ENCODE peak calls at places on chromosomes 4 and X, in eight cellular contexts. One of them, this sample, is unnamed.

GRCh38 chr4:118762753-118763477 is 73.0 kb downstream of the SEC24D start:
- DNase-seq in tibial nerve: no peak
- DNase-seq in transverse colon: no peak
- DNase-seq in stomach: no peak
- DNase-seq in upper lobe of left lung: no peak
- DNase-seq in SK-N-SH: no peak
- DNase-seq in A549: no peak
- DNase-seq in suprapubic skin: no peak
- DNase-seq in this sample: no peak

GRCh38 chr4:150140774-150141400 is 62.6 kb downstream of the DCLK2 start:
- DNase-seq in tibial nerve: no peak
- DNase-seq in transverse colon: no peak
- DNase-seq in stomach: no peak
- DNase-seq in upper lobe of left lung: no peak
- DNase-seq in SK-N-SH: no peak
- DNase-seq in A549: peak
- DNase-seq in suprapubic skin: no peak
- DNase-seq in this sample: no peak

GRCh38 chrX:154516655-154517100 is 646 bp upstream of the FAM3A start:
- DNase-seq in tibial nerve: no peak
- DNase-seq in transverse colon: no peak
- DNase-seq in stomach: no peak
- DNase-seq in upper lobe of left lung: no peak
- DNase-seq in SK-N-SH: no peak
- DNase-seq in A549: no peak
- DNase-seq in suprapubic skin: no peak
- DNase-seq in this sample: peak

GRCh38 chrX:46327229-46328081 is 217.8 kb downstream of the ZNF674 start:
- DNase-seq in tibial nerve: no peak
- DNase-seq in transverse colon: peak
- DNase-seq in stomach: peak
- DNase-seq in upper lobe of left lung: peak
- DNase-seq in SK-N-SH: no peak
- DNase-seq in A549: peak
- DNase-seq in suprapubic skin: no peak
- DNase-seq in this sample: no peak

GRCh38 chrX:74420194-74421035 is 878 bp upstream of the SLC16A2 start:
- DNase-seq in tibial nerve: peak
- DNase-seq in transverse colon: peak
- DNase-seq in stomach: peak
- DNase-seq in upper lobe of left lung: peak
- DNase-seq in SK-N-SH: peak
- DNase-seq in A549: peak
- DNase-seq in suprapubic skin: peak
- DNase-seq in this sample: peak

GRCh38 chr4:161419822-161420221 is 744.0 kb downstream of the FSTL5 start:
- DNase-seq in tibial nerve: no peak
- DNase-seq in transverse colon: no peak
- DNase-seq in stomach: no peak
- DNase-seq in upper lobe of left lung: no peak
- DNase-seq in SK-N-SH: peak
- DNase-seq in A549: peak
- DNase-seq in suprapubic skin: no peak
- DNase-seq in this sample: no peak

GRCh38 chr4:16692021-16692420 is 206.4 kb downstream of the LDB2 start:
- DNase-seq in tibial nerve: no peak
- DNase-seq in transverse colon: no peak
- DNase-seq in stomach: no peak
- DNase-seq in upper lobe of left lung: no peak
- DNase-seq in SK-N-SH: no peak
- DNase-seq in A549: no peak
- DNase-seq in suprapubic skin: no peak
- DNase-seq in this sample: no peak

GRCh38 chr4:94635172-94635571 is 122.6 kb upstream of the BMPR1B start:
- DNase-seq in tibial nerve: no peak
- DNase-seq in transverse colon: no peak
- DNase-seq in stomach: no peak
- DNase-seq in upper lobe of left lung: no peak
- DNase-seq in SK-N-SH: no peak
- DNase-seq in A549: no peak
- DNase-seq in suprapubic skin: no peak
- DNase-seq in this sample: no peak

GRCh38 chr4:106208481-106209460 is 107.2 kb downstream of the TBCK start:
- DNase-seq in tibial nerve: no peak
- DNase-seq in transverse colon: no peak
- DNase-seq in stomach: no peak
- DNase-seq in upper lobe of left lung: no peak
- DNase-seq in SK-N-SH: no peak
- DNase-seq in A549: no peak
- DNase-seq in suprapubic skin: no peak
- DNase-seq in this sample: no peak

DNA sequence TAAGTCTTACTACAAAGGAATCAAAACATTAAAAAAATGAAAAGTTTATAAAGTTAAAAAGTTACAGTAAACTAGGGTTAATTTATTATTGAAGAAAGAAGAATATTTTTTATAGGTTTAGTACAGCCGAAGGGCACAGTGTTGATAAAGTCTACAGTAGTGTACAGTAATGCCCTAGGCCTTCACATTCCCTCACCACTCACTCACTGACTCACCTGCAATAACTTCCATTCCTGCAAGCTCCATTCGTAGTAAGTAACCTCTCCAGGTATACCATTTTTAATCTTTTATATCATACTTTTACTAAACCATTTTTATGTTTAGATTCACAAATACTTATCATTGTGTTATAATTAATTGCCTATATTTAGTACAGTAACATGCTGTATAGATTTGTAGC is 307.5 kb upstream of the FAM241A start:
- DNase-seq in tibial nerve: no peak
- DNase-seq in transverse colon: no peak
- DNase-seq in stomach: no peak
- DNase-seq in upper lobe of left lung: no peak
- DNase-seq in SK-N-SH: no peak
- DNase-seq in A549: no peak
- DNase-seq in suprapubic skin: no peak
- DNase-seq in this sample: no peak
- TF ChIP-seq EP300 in tibial nerve: no peak
- TF ChIP-seq EP300 in transverse colon: no peak
- TF ChIP-seq EP300 in stomach: no peak
- TF ChIP-seq EP300 in upper lobe of left lung: no peak
- TF ChIP-seq EP300 in SK-N-SH: no peak
- TF ChIP-seq EP300 in A549: no peak
- TF ChIP-seq EP300 in suprapubic skin: no peak
- TF ChIP-seq EP300 in this sample: no peak

DNA sequence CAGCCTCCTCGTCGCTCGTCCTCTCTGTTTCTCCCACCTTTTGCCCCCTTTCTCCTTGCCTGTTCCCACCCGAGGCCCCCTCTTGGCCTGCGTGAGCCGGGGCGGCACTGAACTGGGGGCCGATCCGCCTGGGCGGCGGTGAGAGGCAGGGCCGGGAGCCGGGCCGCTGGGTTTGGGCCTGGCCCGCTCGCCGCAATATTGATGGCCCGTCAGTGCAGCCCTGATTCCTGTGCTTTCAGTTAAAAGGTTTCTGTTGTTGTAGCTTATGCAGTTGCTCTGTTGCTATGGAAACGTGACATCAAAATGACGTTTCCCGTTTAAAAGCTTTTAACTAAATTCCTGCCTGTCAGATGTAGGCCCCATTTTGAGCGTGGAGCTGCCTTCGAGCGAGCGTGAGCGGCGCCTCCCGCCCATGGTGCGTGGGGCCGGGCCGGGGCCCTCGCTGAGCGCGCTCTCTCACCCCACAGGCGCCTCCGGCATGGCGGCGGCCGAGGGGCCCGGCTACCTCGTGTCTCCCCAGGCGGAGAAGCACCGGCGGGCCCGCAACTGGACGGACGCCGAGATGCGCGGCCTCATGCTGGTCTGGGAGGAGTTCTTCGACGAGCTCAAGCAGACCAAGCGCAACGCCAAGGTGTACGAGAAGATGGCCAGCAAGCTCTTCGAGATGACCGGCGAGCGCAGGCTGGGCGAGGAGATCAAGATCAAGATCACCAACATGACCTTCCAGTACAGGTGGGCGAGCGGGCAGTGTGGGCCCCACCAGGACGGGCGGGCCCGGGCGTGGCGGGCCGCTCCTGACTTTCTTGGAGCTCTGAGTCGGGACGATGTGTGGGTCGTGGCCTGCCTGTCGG is at the start of gene MSANTD1:
- DNase-seq in tibial nerve: no peak
- DNase-seq in transverse colon: no peak
- DNase-seq in stomach: no peak
- DNase-seq in upper lobe of left lung: no peak
- DNase-seq in SK-N-SH: peak
- DNase-seq in A549: no peak
- DNase-seq in suprapubic skin: no peak
- DNase-seq in this sample: no peak
- TF ChIP-seq EP300 in tibial nerve: no peak
- TF ChIP-seq EP300 in transverse colon: no peak
- TF ChIP-seq EP300 in stomach: no peak
- TF ChIP-seq EP300 in upper lobe of left lung: no peak
- TF ChIP-seq EP300 in SK-N-SH: no peak
- TF ChIP-seq EP300 in A549: no peak
- TF ChIP-seq EP300 in suprapubic skin: no peak
- TF ChIP-seq EP300 in this sample: no peak

GRCh38 chr4:87228561-87228860 is 8.1 kb upstream of the KLHL8 start:
- DNase-seq in tibial nerve: no peak
- DNase-seq in transverse colon: peak
- DNase-seq in stomach: no peak
- DNase-seq in upper lobe of left lung: no peak
- DNase-seq in SK-N-SH: no peak
- DNase-seq in A549: no peak
- DNase-seq in suprapubic skin: no peak
- DNase-seq in this sample: no peak

GRCh38 chr4:87232241-87232640 is 11.8 kb upstream of the KLHL8 start:
- DNase-seq in tibial nerve: no peak
- DNase-seq in transverse colon: no peak
- DNase-seq in stomach: no peak
- DNase-seq in upper lobe of left lung: no peak
- DNase-seq in SK-N-SH: no peak
- DNase-seq in A549: no peak
- DNase-seq in suprapubic skin: no peak
- DNase-seq in this sample: no peak

GRCh38 chr4:87227704-87228560 is 7.5 kb upstream of the KLHL8 start:
- DNase-seq in tibial nerve: no peak
- DNase-seq in transverse colon: no peak
- DNase-seq in stomach: no peak
- DNase-seq in upper lobe of left lung: no peak
- DNase-seq in SK-N-SH: no peak
- DNase-seq in A549: no peak
- DNase-seq in suprapubic skin: no peak
- DNase-seq in this sample: no peak

GRCh38 chr4:87230806-87231205 is 10.4 kb upstream of the KLHL8 start:
- DNase-seq in tibial nerve: no peak
- DNase-seq in transverse colon: no peak
- DNase-seq in stomach: no peak
- DNase-seq in upper lobe of left lung: no peak
- DNase-seq in SK-N-SH: no peak
- DNase-seq in A549: no peak
- DNase-seq in suprapubic skin: no peak
- DNase-seq in this sample: no peak

GRCh38 chr4:87229979-87230378 is 9.6 kb upstream of the KLHL8 start:
- DNase-seq in tibial nerve: no peak
- DNase-seq in transverse colon: no peak
- DNase-seq in stomach: no peak
- DNase-seq in upper lobe of left lung: peak
- DNase-seq in SK-N-SH: no peak
- DNase-seq in A549: no peak
- DNase-seq in suprapubic skin: no peak
- DNase-seq in this sample: no peak
- TF ChIP-seq EP300 in tibial nerve: no peak
- TF ChIP-seq EP300 in transverse colon: no peak
- TF ChIP-seq EP300 in stomach: no peak
- TF ChIP-seq EP300 in upper lobe of left lung: peak
- TF ChIP-seq EP300 in SK-N-SH: no peak
- TF ChIP-seq EP300 in A549: no peak
- TF ChIP-seq EP300 in suprapubic skin: no peak
- TF ChIP-seq EP300 in this sample: no peak

GRCh38 chr4:3321295-3321889 is 28.6 kb downstream of the RGS12 start:
- DNase-seq in tibial nerve: no peak
- DNase-seq in transverse colon: no peak
- DNase-seq in stomach: peak
- DNase-seq in upper lobe of left lung: no peak
- DNase-seq in SK-N-SH: peak
- DNase-seq in A549: no peak
- DNase-seq in suprapubic skin: peak
- DNase-seq in this sample: peak

GRCh38 chr4:3323071-3323481 is 30.3 kb downstream of the RGS12 start:
- DNase-seq in tibial nerve: no peak
- DNase-seq in transverse colon: no peak
- DNase-seq in stomach: peak
- DNase-seq in upper lobe of left lung: no peak
- DNase-seq in SK-N-SH: no peak
- DNase-seq in A549: no peak
- DNase-seq in suprapubic skin: peak
- DNase-seq in this sample: peak

GRCh38 chr4:3320361-3321023 is 27.7 kb downstream of the RGS12 start:
- DNase-seq in tibial nerve: no peak
- DNase-seq in transverse colon: no peak
- DNase-seq in stomach: peak
- DNase-seq in upper lobe of left lung: no peak
- DNase-seq in SK-N-SH: no peak
- DNase-seq in A549: no peak
- DNase-seq in suprapubic skin: no peak
- DNase-seq in this sample: peak

GRCh38 chr4:3324093-3324815 is 31.4 kb downstream of the RGS12 start:
- DNase-seq in tibial nerve: no peak
- DNase-seq in transverse colon: no peak
- DNase-seq in stomach: peak
- DNase-seq in upper lobe of left lung: no peak
- DNase-seq in SK-N-SH: no peak
- DNase-seq in A549: no peak
- DNase-seq in suprapubic skin: no peak
- DNase-seq in this sample: peak

DNA sequence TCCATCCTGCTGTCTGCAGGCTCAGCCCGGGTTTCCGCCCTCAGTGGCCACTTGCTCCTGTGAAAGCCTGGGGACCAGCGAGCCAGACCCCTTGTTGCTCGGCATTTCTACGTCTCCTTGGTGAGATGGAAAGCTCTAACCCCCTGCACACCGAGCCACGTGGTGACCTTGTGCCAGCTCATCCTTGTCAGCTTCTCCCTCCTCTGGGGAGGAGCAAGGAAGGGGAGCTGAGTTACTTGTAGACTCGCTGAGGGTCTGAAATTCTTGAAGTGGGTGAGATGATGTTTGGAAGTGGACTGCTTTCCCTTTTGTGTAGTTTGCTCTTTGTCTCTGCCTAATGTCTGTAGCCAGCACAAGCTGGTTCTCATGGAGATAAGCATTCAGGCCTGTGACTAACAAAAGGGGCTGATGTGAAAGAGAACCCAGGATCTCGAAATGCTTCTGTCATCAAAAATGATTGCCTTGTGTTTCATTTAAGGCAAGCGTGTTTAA is 29.3 kb downstream of the RGS12 start:
- DNase-seq in tibial nerve: no peak
- DNase-seq in transverse colon: no peak
- DNase-seq in stomach: peak
- DNase-seq in upper lobe of left lung: no peak
- DNase-seq in SK-N-SH: no peak
- DNase-seq in A549: no peak
- DNase-seq in suprapubic skin: peak
- DNase-seq in this sample: no peak
- TF ChIP-seq EP300 in tibial nerve: no peak
- TF ChIP-seq EP300 in transverse colon: no peak
- TF ChIP-seq EP300 in stomach: no peak
- TF ChIP-seq EP300 in upper lobe of left lung: no peak
- TF ChIP-seq EP300 in SK-N-SH: no peak
- TF ChIP-seq EP300 in A549: no peak
- TF ChIP-seq EP300 in suprapubic skin: no peak
- TF ChIP-seq EP300 in this sample: no peak

GRCh38 chr4:92334716-92335350 is 31.1 kb downstream of the GRID2 start:
- DNase-seq in tibial nerve: no peak
- DNase-seq in transverse colon: no peak
- DNase-seq in stomach: no peak
- DNase-seq in upper lobe of left lung: no peak
- DNase-seq in SK-N-SH: no peak
- DNase-seq in A549: no peak
- DNase-seq in suprapubic skin: no peak
- DNase-seq in this sample: no peak
- TF ChIP-seq EP300 in tibial nerve: no peak
- TF ChIP-seq EP300 in transverse colon: no peak
- TF ChIP-seq EP300 in stomach: no peak
- TF ChIP-seq EP300 in upper lobe of left lung: no peak
- TF ChIP-seq EP300 in SK-N-SH: no peak
- TF ChIP-seq EP300 in A549: no peak
- TF ChIP-seq EP300 in suprapubic skin: no peak
- TF ChIP-seq EP300 in this sample: no peak

This sample was measured in ovary.